ENCODE peak calls at places on chromosomes 13 and 19, in five cellular contexts. One of them, this sample, is unnamed.

GRCh38 chr13:110682746-110683145 is 23.2 kb downstream of the CARS2 start:
- DNase-seq in HCT116: no peak
- DNase-seq in SK-N-SH: no peak
- DNase-seq in H1: no peak
- DNase-seq in K562: no peak
- DNase-seq in this sample: no peak

GRCh38 chr19:33900817-33901216 is 104.1 kb downstream of the KCTD15 start:
- DNase-seq in HCT116: no peak
- DNase-seq in SK-N-SH: no peak
- DNase-seq in H1: no peak
- DNase-seq in K562: no peak
- DNase-seq in this sample: no peak

GRCh38 chr19:48997972-48998371 is 4.3 kb downstream of the RUVBL2 start:
- DNase-seq in HCT116: peak; percentile 62
- DNase-seq in SK-N-SH: peak; percentile 69
- DNase-seq in H1: peak; percentile 93
- DNase-seq in K562: peak; percentile 69
- DNase-seq in this sample: no peak

GRCh38 chr19:31676271-31677004 is 327.2 kb upstream of the TSHZ3 start:
- DNase-seq in HCT116: no peak
- DNase-seq in SK-N-SH: peak; percentile 48
- DNase-seq in H1: no peak
- DNase-seq in K562: peak; percentile 33
- DNase-seq in this sample: no peak

GRCh38 chr13:30743319-30744055 is 8.1 kb downstream of the ALOX5AP start:
- DNase-seq in HCT116: peak; percentile 76
- DNase-seq in SK-N-SH: no peak
- DNase-seq in H1: no peak
- DNase-seq in K562: no peak
- DNase-seq in this sample: no peak

GRCh38 chr13:38570706-38571105 is 116.2 kb upstream of the FREM2 start:
- DNase-seq in HCT116: no peak
- DNase-seq in SK-N-SH: no peak
- DNase-seq in H1: no peak
- DNase-seq in K562: no peak
- DNase-seq in this sample: no peak

GRCh38 chr13:21637296-21637695 is 33.3 kb upstream of the MICU2 start:
- DNase-seq in HCT116: peak; percentile 94
- DNase-seq in SK-N-SH: no peak
- DNase-seq in H1: no peak
- DNase-seq in K562: peak; percentile 62
- DNase-seq in this sample: no peak

GRCh38 chr13:44474122-44474910 is 100.7 kb downstream of the SERP2 start:
- DNase-seq in HCT116: peak; percentile 75
- DNase-seq in SK-N-SH: no peak
- DNase-seq in H1: no peak
- DNase-seq in K562: no peak
- DNase-seq in this sample: no peak

GRCh38 chr13:111008351-111008750 is 93.5 kb upstream of the ANKRD10 start:
- DNase-seq in HCT116: no peak
- DNase-seq in SK-N-SH: no peak
- DNase-seq in H1: no peak
- DNase-seq in K562: no peak
- DNase-seq in this sample: no peak

DNA sequence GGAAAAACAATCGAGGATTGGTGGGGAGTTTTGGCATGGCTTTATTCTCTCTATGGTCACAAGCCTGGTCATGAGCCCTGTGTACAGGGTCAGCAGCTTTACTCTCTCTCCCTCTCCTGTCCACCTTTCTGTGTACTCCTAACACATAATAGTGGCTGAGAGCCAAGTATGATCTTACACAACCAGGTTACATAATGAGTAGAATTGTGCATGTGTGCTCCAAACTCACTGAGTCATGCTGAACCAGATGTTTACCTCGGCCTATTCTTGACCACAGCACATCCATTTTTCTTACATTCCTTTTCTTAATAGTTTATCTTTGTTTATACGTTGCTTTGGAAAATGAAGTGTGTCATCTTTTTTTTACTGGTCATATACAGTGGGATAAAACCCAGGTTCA is 53.1 kb downstream of the ZNF254 start:
- DNase-seq in HCT116: no peak
- DNase-seq in SK-N-SH: no peak
- DNase-seq in H1: no peak
- DNase-seq in K562: peak; percentile 3
- DNase-seq in this sample: no peak
- TF ChIP-seq YY1 in HCT116: no peak
- TF ChIP-seq YY1 in SK-N-SH: no peak
- TF ChIP-seq YY1 in H1: no peak
- TF ChIP-seq YY1 in K562: no peak
- TF ChIP-seq YY1 in this sample: no peak

GRCh38 chr19:38932425-38933179 is 1.9 kb downstream of the MRPS12 start:
- DNase-seq in HCT116: peak; percentile 26
- DNase-seq in SK-N-SH: no peak
- DNase-seq in H1: no peak
- DNase-seq in K562: no peak
- DNase-seq in this sample: no peak
- H3K4me2 ChIP-seq in HCT116: peak overlapping the region; percentile 95
- H3K4me2 ChIP-seq in SK-N-SH: no peak overlapping the region
- H3K4me2 ChIP-seq in H1: no peak overlapping the region
- H3K4me2 ChIP-seq in K562: no peak overlapping the region
- H3K4me2 ChIP-seq in this sample: peak overlapping the region; percentile 38

DNA sequence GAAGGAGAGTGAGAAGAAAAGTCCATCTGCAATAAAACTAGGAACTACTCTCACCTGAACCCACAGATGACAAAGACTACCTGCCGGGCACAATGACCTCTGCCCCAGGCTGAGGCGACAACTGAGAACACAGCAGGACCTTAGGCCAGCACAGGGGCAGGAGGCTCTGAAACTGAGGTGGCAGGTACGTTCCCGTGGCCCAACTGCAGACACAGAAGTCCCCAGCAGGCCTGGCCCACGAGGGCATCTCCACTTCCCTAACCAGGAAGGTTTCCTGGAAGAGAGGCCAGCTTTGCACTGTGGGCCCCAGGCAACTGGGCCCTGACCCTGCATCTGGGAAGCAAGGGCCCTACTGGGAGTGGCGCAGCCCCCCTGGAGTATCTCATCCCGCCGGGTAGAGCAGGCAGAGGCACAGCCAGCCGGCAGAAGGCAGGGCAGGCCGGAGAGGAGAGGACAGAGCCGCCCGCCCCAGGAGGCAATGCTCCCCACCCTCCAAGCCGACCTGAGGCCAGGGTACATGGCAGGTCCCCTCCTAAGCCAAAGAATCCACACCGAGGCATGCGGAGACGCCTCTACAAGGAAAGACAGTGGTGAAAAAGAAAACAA is 32.7 kb downstream of the STK24 start:
- DNase-seq in HCT116: no peak
- DNase-seq in SK-N-SH: no peak
- DNase-seq in H1: no peak
- DNase-seq in K562: no peak
- DNase-seq in this sample: no peak
- TF ChIP-seq YY1 in HCT116: no peak
- TF ChIP-seq YY1 in SK-N-SH: no peak
- TF ChIP-seq YY1 in H1: no peak
- TF ChIP-seq YY1 in K562: no peak
- TF ChIP-seq YY1 in this sample: no peak

DNA sequence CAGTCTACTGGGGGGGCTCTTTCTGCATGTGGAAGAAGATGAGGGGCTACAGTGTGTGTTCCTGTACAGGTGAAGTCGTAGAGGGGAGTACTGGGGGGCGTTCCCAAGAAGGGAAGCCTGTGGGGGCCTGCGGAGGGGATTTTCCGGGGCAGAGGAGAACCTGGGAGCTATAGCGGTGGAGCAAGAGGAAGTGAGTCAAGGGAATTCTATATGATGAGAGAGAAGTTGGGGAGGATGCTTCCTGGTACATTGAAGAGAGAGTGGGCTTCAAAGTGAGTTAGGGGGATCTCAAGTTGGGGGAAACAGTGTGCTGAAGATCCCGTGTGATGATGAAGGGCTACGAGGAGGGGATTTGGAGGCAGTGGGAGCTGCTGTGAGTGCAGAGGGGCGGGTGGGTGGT is 1.9 kb upstream of the CACNG8 start:
- DNase-seq in HCT116: no peak
- DNase-seq in SK-N-SH: no peak
- DNase-seq in H1: no peak
- DNase-seq in K562: no peak
- DNase-seq in this sample: no peak
- H3K4me2 ChIP-seq in HCT116: no peak overlapping the region
- H3K4me2 ChIP-seq in SK-N-SH: peak overlapping the region; percentile 96
- H3K4me2 ChIP-seq in H1: peak overlapping the region; percentile 91
- H3K4me2 ChIP-seq in K562: no peak overlapping the region
- H3K4me2 ChIP-seq in this sample: no peak overlapping the region

GRCh38 chr19:29871143-29871542 is 59.4 kb downstream of the CCNE1 start:
- DNase-seq in HCT116: no peak
- DNase-seq in SK-N-SH: no peak
- DNase-seq in H1: no peak
- DNase-seq in K562: no peak
- DNase-seq in this sample: no peak
- TF ChIP-seq YY1 in HCT116: no peak
- TF ChIP-seq YY1 in SK-N-SH: no peak
- TF ChIP-seq YY1 in H1: no peak
- TF ChIP-seq YY1 in K562: no peak
- TF ChIP-seq YY1 in this sample: no peak

DNA sequence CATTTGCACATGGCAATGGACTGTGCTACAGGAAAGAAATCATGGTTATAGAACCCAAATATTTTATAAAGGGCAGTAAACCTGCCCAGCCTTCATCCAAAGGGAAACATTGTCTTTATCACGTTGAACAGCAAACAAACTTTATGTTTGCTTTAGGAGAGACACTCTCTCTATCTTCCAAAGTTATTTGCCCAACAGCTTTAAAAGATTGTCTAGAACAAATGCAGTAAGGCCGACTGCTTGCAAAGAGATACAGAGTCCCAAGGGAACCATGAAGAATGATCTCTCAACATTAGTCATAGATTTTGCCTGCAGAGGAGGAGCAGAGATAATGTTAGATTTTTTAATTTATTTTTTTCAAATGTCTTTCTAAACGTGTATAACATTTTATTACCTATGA is 1323.5 kb upstream of the SLC10A2 start:
- DNase-seq in HCT116: no peak
- DNase-seq in SK-N-SH: no peak
- DNase-seq in H1: no peak
- DNase-seq in K562: no peak
- DNase-seq in this sample: no peak
- H3K4me2 ChIP-seq in HCT116: no peak overlapping the region
- H3K4me2 ChIP-seq in SK-N-SH: no peak overlapping the region
- H3K4me2 ChIP-seq in H1: no peak overlapping the region
- H3K4me2 ChIP-seq in K562: no peak overlapping the region
- H3K4me2 ChIP-seq in this sample: no peak overlapping the region

GRCh38 chr13:97434417-97435296 is 688 bp downstream of the RAP2A start:
- DNase-seq in HCT116: no peak
- DNase-seq in SK-N-SH: peak; percentile 22
- DNase-seq in H1: peak; percentile 55
- DNase-seq in K562: no peak
- DNase-seq in this sample: no peak
- TF ChIP-seq YY1 in HCT116: no peak
- TF ChIP-seq YY1 in SK-N-SH: no peak
- TF ChIP-seq YY1 in H1: no peak
- TF ChIP-seq YY1 in K562: no peak
- TF ChIP-seq YY1 in this sample: no peak

GRCh38 chr19:10222201-10222890 is 8.8 kb downstream of the S1PR2 start:
- DNase-seq in HCT116: no peak
- DNase-seq in SK-N-SH: no peak
- DNase-seq in H1: no peak
- DNase-seq in K562: no peak
- DNase-seq in this sample: no peak
- H3K4me2 ChIP-seq in HCT116: no peak overlapping the region
- H3K4me2 ChIP-seq in SK-N-SH: no peak overlapping the region
- H3K4me2 ChIP-seq in H1: no peak overlapping the region
- H3K4me2 ChIP-seq in K562: no peak overlapping the region
- H3K4me2 ChIP-seq in this sample: peak overlapping the region; percentile 59

GRCh38 chr19:5571777-5572176 is 4.0 kb upstream of the TINCR start:
- DNase-seq in HCT116: no peak
- DNase-seq in SK-N-SH: no peak
- DNase-seq in H1: no peak
- DNase-seq in K562: no peak
- DNase-seq in this sample: no peak

GRCh38 chr19:5564930-5565329 is 2.8 kb downstream of the TINCR start:
- DNase-seq in HCT116: no peak
- DNase-seq in SK-N-SH: peak; percentile 27
- DNase-seq in H1: no peak
- DNase-seq in K562: no peak
- DNase-seq in this sample: no peak

GRCh38 chr19:5563941-5564612 is 3.7 kb downstream of the TINCR start:
- DNase-seq in HCT116: no peak
- DNase-seq in SK-N-SH: peak; percentile 60
- DNase-seq in H1: no peak
- DNase-seq in K562: no peak
- DNase-seq in this sample: no peak

GRCh38 chr19:5567971-5568407 is 236 bp upstream of the TINCR start:
- DNase-seq in HCT116: no peak
- DNase-seq in SK-N-SH: no peak
- DNase-seq in H1: no peak
- DNase-seq in K562: no peak
- DNase-seq in this sample: no peak

GRCh38 chr19:5567360-5567970 is at the start of gene TINCR:
- DNase-seq in HCT116: no peak
- DNase-seq in SK-N-SH: peak; percentile 77
- DNase-seq in H1: peak; percentile 82
- DNase-seq in K562: no peak
- DNase-seq in this sample: no peak
- TF ChIP-seq YY1 in HCT116: no peak
- TF ChIP-seq YY1 in SK-N-SH: no peak
- TF ChIP-seq YY1 in H1: no peak
- TF ChIP-seq YY1 in K562: no peak
- TF ChIP-seq YY1 in this sample: no peak